ENCODE peak calls at places on chromosome 3, in six cellular contexts. W is lung, U is endodermal cell, V is right lobe of liver, S is brain microvascular endothelial cell, C is tibial artery. Q is an unnamed sample. For H3K36me3, the result is how much of the 10 kb centered on the place peaks cover.

GRCh38 chr3:126197343-126197742 is 17.0 kb upstream of the ALDH1L1 start:
- DNase-seq in W (no peak), U (no peak), V (no peak), S (no peak), C (no peak), Q (no peak)

GRCh38 chr3:125118600-125118999 is 62.8 kb upstream of the HEG1 start:
- DNase-seq in W (no peak), U (peak), V (no peak), S (no peak), C (no peak), Q (no peak)

GRCh38 chr3:128404276-128405062 is 62.2 kb downstream of the DNAJB8 start:
- DNase-seq in W (no peak), U (no peak), V (no peak), S (no peak), C (no peak), Q (no peak)

GRCh38 chr3:7447197-7447769 is 586.4 kb downstream of the GRM7 start:
- DNase-seq in W (no peak), U (no peak), V (no peak), S (no peak), C (no peak), Q (no peak)

GRCh38 chr3:155101398-155101797 is 21.3 kb downstream of the MME start:
- DNase-seq in W (no peak), U (no peak), V (no peak), S (no peak), C (no peak), Q (no peak)

GRCh38 chr3:172259191-172259590 is 189.1 kb downstream of the GHSR start:
- DNase-seq in W (no peak), U (no peak), V (no peak), S (peak), C (no peak), Q (no peak)

GRCh38 chr3:54188176-54188791 is 65.9 kb downstream of the CACNA2D3 start:
- DNase-seq in W (no peak), U (peak), V (peak), S (peak), C (no peak), Q (no peak)

GRCh38 chr3:181687190-181687589 is 24.5 kb upstream of the SOX2 start:
- DNase-seq in W (no peak), U (no peak), V (no peak), S (no peak), C (no peak), Q (no peak)

GRCh38 chr3:58835075-58835474 is 168.5 kb upstream of the FAM3D start:
- DNase-seq in W (no peak), U (no peak), V (no peak), S (peak), C (no peak), Q (no peak)

GRCh38 chr3:46866720-46867549 is 3.7 kb upstream of the MYL3 start:
- DNase-seq in W (peak), U (peak), V (peak), S (peak), C (peak), Q (no peak)

GRCh38 chr3:154904328-154904727 is 175.8 kb upstream of the MME start:
- DNase-seq in W (no peak), U (peak), V (no peak), S (peak), C (no peak), Q (no peak)

GRCh38 chr3:177494216-177494615 is 296.9 kb upstream of the TBL1XR1 start:
- DNase-seq in W (no peak), U (no peak), V (no peak), S (no peak), C (no peak), Q (no peak)

GRCh38 chr3:120418866-120419490 is 31.8 kb downstream of the FSTL1 start:
- DNase-seq in W (peak), U (peak), V (peak), S (peak), C (no peak), Q (no peak)

GRCh38 chr3:180177255-180177654 is 140.5 kb upstream of the PEX5L start:
- DNase-seq in W (no peak), U (no peak), V (no peak), S (no peak), C (no peak), Q (no peak)

GRCh38 chr3:194579091-194579606 is 54.1 kb downstream of the TMEM44 start:
- DNase-seq in W (no peak), U (no peak), V (no peak), S (peak), C (no peak), Q (no peak)

GRCh38 chr3:8500208-8500961 is 1.2 kb upstream of the LMCD1 start:
- DNase-seq in W (peak), U (peak), V (no peak), S (peak), C (no peak), Q (no peak)

GRCh38 chr3:42347928-42348327 is 62.5 kb downstream of the LYZL4 start:
- DNase-seq in W (no peak), U (no peak), V (no peak), S (no peak), C (no peak), Q (no peak)

GRCh38 chr3:147924755-147925154 is 515.6 kb downstream of the ZIC1 start:
- DNase-seq in W (no peak), U (no peak), V (no peak), S (no peak), C (peak), Q (no peak)

GRCh38 chr3:131221731-131222130 is 159.8 kb upstream of the NUDT16 start:
- DNase-seq in W (no peak), U (no peak), V (no peak), S (peak), C (no peak), Q (no peak)

GRCh38 chr3:139204756-139205155 is 139.1 kb upstream of the MRPS22 start:
- DNase-seq in W (no peak), U (no peak), V (no peak), S (no peak), C (no peak), Q (no peak)

GRCh38 chr3:138824114-138824506 is 10.6 kb downstream of the PIK3CB start:
- DNase-seq in W (no peak), U (peak), V (no peak), S (no peak), C (no peak), Q (no peak)

GRCh38 chr3:39808467-39809180 is 785 bp upstream of the MYRIP start:
- DNase-seq in W (no peak), U (peak), V (peak), S (no peak), C (no peak), Q (no peak)

GRCh38 chr3:133135303-133135702 is 97.1 kb downstream of the TMEM108 start:
- DNase-seq in W (no peak), U (no peak), V (no peak), S (no peak), C (no peak), Q (no peak)

GRCh38 chr3:29972594-29972993 is 633.8 kb upstream of the TGFBR2 start:
- DNase-seq in W (no peak), U (no peak), V (no peak), S (peak), C (no peak), Q (no peak)

GRCh38 chr3:177385831-177386301 is 188.6 kb upstream of the TBL1XR1 start:
- DNase-seq in W (no peak), U (no peak), V (no peak), S (peak), C (no peak), Q (no peak)

GRCh38 chr3:192986399-192986798 is 68.7 kb upstream of the MB21D2 start:
- DNase-seq in W (no peak), U (peak), V (no peak), S (no peak), C (no peak), Q (no peak)

GRCh38 chr3:177498037-177498857 is 301.0 kb upstream of the TBL1XR1 start:
- DNase-seq in W (peak), U (no peak), V (no peak), S (peak), C (no peak), Q (peak)

GRCh38 chr3:20060924-20061323 is 20.7 kb downstream of the KAT2B start:
- DNase-seq in W (no peak), U (no peak), V (no peak), S (no peak), C (no peak), Q (no peak)

GRCh38 chr3:53186726-53187125 is 25.7 kb downstream of the PRKCD start:
- DNase-seq in W (no peak), U (no peak), V (no peak), S (no peak), C (no peak), Q (no peak)

GRCh38 chr3:142022381-142022780 is 127.0 kb downstream of the TFDP2 start:
- DNase-seq in W (no peak), U (no peak), V (no peak), S (peak), C (no peak), Q (no peak)

GRCh38 chr3:46713898-46714552 is 3.6 kb downstream of the PRSS50 start:
- DNase-seq in W (no peak), U (peak), V (no peak), S (no peak), C (peak), Q (peak)

GRCh38 chr3:14425574-14426304 is 23.3 kb downstream of the SLC6A6 start:
- DNase-seq in W (no peak), U (no peak), V (no peak), S (no peak), C (no peak), Q (no peak)

GRCh38 chr3:45686850-45687249 is 2.3 kb upstream of the SACM1L start:
- DNase-seq in W (no peak), U (no peak), V (no peak), S (no peak), C (no peak), Q (no peak)

GRCh38 chr3:165768680-165769079 is 68.5 kb downstream of the BCHE start:
- DNase-seq in W (no peak), U (peak), V (no peak), S (no peak), C (no peak), Q (no peak)

GRCh38 chr3:28317438-28318022 is 31.0 kb upstream of the ZCWPW2 start:
- DNase-seq in W (no peak), U (no peak), V (no peak), S (peak), C (no peak), Q (no peak)
- TF ChIP-seq CTCF in W (peak), U (peak), V (peak), S (peak), C (peak), Q (peak)

DNA sequence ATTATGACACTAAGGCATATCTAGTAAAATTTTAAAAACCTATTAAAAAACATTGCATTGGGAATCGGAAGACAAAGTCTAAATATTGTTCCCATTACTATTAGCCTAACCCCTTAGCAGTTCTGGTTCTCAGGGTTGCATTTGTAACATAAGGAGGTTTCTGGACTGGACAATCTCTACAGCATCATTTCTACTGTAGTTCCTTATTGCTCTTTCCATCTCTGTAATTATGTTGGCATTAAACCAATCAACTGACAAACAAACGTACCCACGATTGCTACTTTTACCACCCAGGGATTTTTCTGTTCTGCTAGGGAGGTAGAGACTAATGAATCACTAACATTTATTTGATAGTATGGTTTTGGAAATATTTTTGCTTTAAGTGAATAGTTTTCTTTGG is 190.8 kb downstream of the CBLB start:
- DNase-seq in W (no peak), U (no peak), V (no peak), S (no peak), C (no peak), Q (no peak)
- H3K36me3 ChIP-seq in W (under half), U (under half), V (under half), S (under half), C (under half), Q (under half)

DNA sequence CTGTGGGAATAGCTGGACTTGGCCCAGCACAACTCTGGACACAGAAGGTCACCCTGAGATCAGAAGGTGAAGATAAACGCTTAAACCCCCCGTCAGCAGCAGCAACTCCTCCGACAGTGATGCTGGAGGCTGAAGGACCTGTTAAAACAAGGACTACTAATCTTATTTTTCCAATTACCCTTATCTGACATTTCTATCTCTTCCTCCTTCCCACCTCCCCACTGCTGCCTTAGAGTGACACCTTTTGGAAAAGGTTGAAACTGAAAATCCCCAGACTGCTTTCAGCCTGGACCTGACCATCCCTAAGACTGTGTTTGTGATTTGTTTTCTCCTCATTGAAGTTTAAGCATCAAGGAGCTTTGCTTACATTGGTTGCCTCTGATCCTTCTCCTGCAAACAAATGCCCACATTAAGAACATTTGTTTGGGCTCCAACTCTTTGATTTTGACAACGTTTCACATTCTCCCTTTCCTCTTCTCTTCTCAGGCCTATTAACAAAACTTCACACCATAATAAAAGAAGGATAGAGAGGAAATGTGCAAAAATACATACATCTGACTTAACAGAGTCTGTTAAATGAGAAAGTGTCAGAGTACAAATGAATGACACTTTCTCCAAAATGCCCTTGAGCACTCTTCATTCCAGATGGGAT is 410.6 kb upstream of the WNT5A start:
- DNase-seq in W (no peak), U (peak), V (no peak), S (no peak), C (no peak), Q (no peak)
- TF ChIP-seq CTCF in W (no peak), U (peak), V (no peak), S (peak), C (no peak), Q (peak)

GRCh38 chr3:152261329-152261728 is 7.4 kb upstream of the MBNL1 start:
- DNase-seq in W (no peak), U (peak), V (no peak), S (no peak), C (no peak), Q (no peak)

GRCh38 chr3:152258448-152259302 is 10.1 kb upstream of the MBNL1 start:
- DNase-seq in W (peak), U (no peak), V (peak), S (peak), C (peak), Q (peak)

GRCh38 chr3:152259480-152259879 is 9.2 kb upstream of the MBNL1 start:
- DNase-seq in W (no peak), U (no peak), V (no peak), S (peak), C (no peak), Q (no peak)

GRCh38 chr3:152260026-152260425 is 8.7 kb upstream of the MBNL1 start:
- DNase-seq in W (no peak), U (no peak), V (no peak), S (peak), C (no peak), Q (no peak)

GRCh38 chr3:152260529-152260928 is 8.2 kb upstream of the MBNL1 start:
- DNase-seq in W (no peak), U (no peak), V (no peak), S (no peak), C (no peak), Q (no peak)
- H3K36me3 ChIP-seq in W (under half), U (under half), V (under half), S (under half), C (under half), Q (under half)

DNA sequence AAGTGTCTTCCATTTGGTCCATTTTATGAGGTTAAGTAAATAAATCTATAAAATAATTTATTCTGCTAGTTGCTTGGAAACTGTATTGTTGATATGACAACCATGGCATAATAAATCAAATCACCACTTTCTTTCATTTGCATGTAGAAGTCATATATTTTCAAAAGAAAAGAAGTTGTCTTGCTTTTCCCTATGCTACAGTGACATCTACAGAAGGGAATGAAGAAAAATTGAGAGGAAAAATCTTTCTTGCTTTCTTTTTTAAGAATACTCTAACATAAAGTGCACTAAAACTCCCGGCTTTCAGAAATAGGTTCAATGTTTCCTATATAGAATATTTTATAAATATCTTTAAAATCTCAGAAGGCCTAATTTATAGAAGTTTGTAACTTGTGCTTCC is 228.4 kb downstream of the ZBBX start:
- DNase-seq in W (no peak), U (no peak), V (no peak), S (no peak), C (no peak), Q (no peak)
- TF ChIP-seq CTCF in W (no peak), U (no peak), V (no peak), S (no peak), C (no peak), Q (no peak)